ENCODE peak calls at places on chromosome 4, in eight cellular contexts. R is body of pancreas; U is left colon; E is memory B cell; Z is CD4-positive, alpha-beta T cell; V is GM12891; X is K562; C is iPS DF 6.9. O is an unnamed sample.

GRCh38 chr4:121989715-121990114 is 37.9 kb upstream of the TRPC3 start:
- DNase-seq in R (no peak), E (no peak), C (no peak), X (peak), V (no peak), Z (no peak), U (no peak), O (peak)

GRCh38 chr4:182179105-182179504 is 64.1 kb upstream of the TENM3 start:
- DNase-seq in E (no peak), Z (no peak), U (no peak), R (no peak), C (no peak), V (no peak), X (no peak), O (peak)

GRCh38 chr4:139919513-139919912 is 234.5 kb downstream of the MAML3 start:
- DNase-seq in R (peak), Z (no peak), U (no peak), E (no peak), C (no peak), X (no peak), V (no peak), O (peak)

GRCh38 chr4:158015241-158015640 is 157.6 kb downstream of the GASK1B start:
- DNase-seq in X (no peak), R (no peak), Z (no peak), V (no peak), E (no peak), C (no peak), U (no peak), O (peak)

GRCh38 chr4:71595576-71596108 is 188.2 kb downstream of the GC start:
- DNase-seq in R (no peak), X (no peak), E (no peak), V (no peak), U (no peak), Z (no peak), C (no peak), O (peak)

GRCh38 chr4:38902695-38903094 is 35.1 kb downstream of the FAM114A1 start:
- DNase-seq in U (no peak), V (no peak), C (no peak), Z (no peak), R (no peak), E (no peak), X (no peak), O (peak)

GRCh38 chr4:1393866-1394265 is 12.4 kb downstream of the NKX1-1 start:
- DNase-seq in V (no peak), X (no peak), U (no peak), C (no peak), Z (no peak), R (peak), E (no peak), O (no peak)

GRCh38 chr4:31134720-31135119 is 414.6 kb downstream of the PCDH7 start:
- DNase-seq in R (no peak), X (no peak), V (no peak), E (no peak), U (no peak), C (no peak), Z (no peak), O (no peak)

GRCh38 chr4:173834151-173834550 is 304.1 kb upstream of the HAND2 start:
- DNase-seq in Z (no peak), R (no peak), U (no peak), X (no peak), E (no peak), C (no peak), V (no peak), O (no peak)

GRCh38 chr4:26088433-26088928 is 174.5 kb downstream of the SMIM20 start:
- DNase-seq in X (no peak), V (no peak), C (no peak), R (no peak), E (no peak), U (no peak), Z (no peak), O (peak)

GRCh38 chr4:108885211-108885610 is 122.4 kb upstream of the ETNPPL start:
- DNase-seq in U (no peak), V (no peak), X (no peak), E (no peak), Z (no peak), R (no peak), C (no peak), O (peak)